ENCODE peak calls at places on chromosomes 1 and 21, in four cellular contexts. H, F, Q and Y are unnamed samples. For H3K27me3, the result is how much of the 10 kb centered on the place peaks cover.

GRCh38 chr1:54324031-54324654 is 82.1 kb downstream of the SSBP3 start:
- DNase-seq in H (peak), F (no peak), Q (no peak), Y (peak)

GRCh38 chr1:247054992-247055415 is 23.6 kb downstream of the ZNF670 start:
- DNase-seq in H (peak), F (no peak), Q (no peak), Y (peak)

GRCh38 chr1:49651136-49651535 is 372.6 kb downstream of the AGBL4 start:
- DNase-seq in H (no peak), F (no peak), Q (no peak), Y (no peak)

GRCh38 chr1:212700892-212701819 is 1.5 kb upstream of the BATF3 start:
- DNase-seq in H (peak), F (peak), Q (peak), Y (no peak)

GRCh38 chr21:30248844-30249243 is 32.9 kb upstream of the CLDN8 start:
- DNase-seq in H (no peak), F (no peak), Q (no peak), Y (no peak)

GRCh38 chr1:245332513-245332912 is 177.7 kb downstream of the KIF26B start:
- DNase-seq in H (no peak), F (no peak), Q (no peak), Y (no peak)

GRCh38 chr1:75615664-75616435 is 4.9 kb upstream of the SLC44A5 start:
- DNase-seq in H (no peak), F (no peak), Q (no peak), Y (no peak)

GRCh38 chr1:229155472-229155871 is 115.4 kb upstream of the RAB4A start:
- DNase-seq in H (peak), F (no peak), Q (no peak), Y (no peak)

GRCh38 chr21:45918011-45918410 is 63.6 kb upstream of the COL6A1 start:
- DNase-seq in H (no peak), F (no peak), Q (no peak), Y (no peak)

GRCh38 chr1:76074321-76075187 is at the start of gene ST6GALNAC3:
- DNase-seq in H (peak), F (peak), Q (peak), Y (peak)

GRCh38 chr1:162412002-162412401 is at the start of gene SH2D1B:
- DNase-seq in H (no peak), F (no peak), Q (no peak), Y (no peak)

GRCh38 chr1:22875240-22875639 is 97.4 kb downstream of the LACTBL1 start:
- DNase-seq in H (no peak), F (no peak), Q (no peak), Y (no peak)

GRCh38 chr1:157359309-157360020 is 192.8 kb downstream of the FCRL5 start:
- DNase-seq in H (no peak), F (no peak), Q (no peak), Y (peak)

GRCh38 chr1:37177230-37177864 is 143.0 kb upstream of the GRIK3 start:
- DNase-seq in H (no peak), F (no peak), Q (no peak), Y (no peak)

GRCh38 chr1:28172690-28173150 is 3.8 kb downstream of the PTAFR start:
- DNase-seq in H (no peak), F (no peak), Q (no peak), Y (no peak)

GRCh38 chr1:240399381-240399780 is 212.6 kb downstream of the GREM2 start:
- DNase-seq in H (peak), F (peak), Q (no peak), Y (no peak)

GRCh38 chr1:192993426-192994085 is 65.6 kb downstream of the UCHL5 start:
- DNase-seq in H (no peak), F (no peak), Q (no peak), Y (peak)

GRCh38 chr1:13763991-13764390 is 64.0 kb downstream of the PRDM2 start:
- DNase-seq in H (no peak), F (no peak), Q (no peak), Y (no peak)

GRCh38 chr1:227125929-227126545 is 185.9 kb downstream of the COQ8A start:
- DNase-seq in H (no peak), F (no peak), Q (no peak), Y (no peak)

GRCh38 chr1:25520446-25521061 is 22.9 kb upstream of the LDLRAP1 start:
- DNase-seq in H (peak), F (peak), Q (no peak), Y (no peak)

GRCh38 chr1:155241069-155241679 is 14.1 kb downstream of the ENTREP3 start:
- DNase-seq in H (peak), F (peak), Q (no peak), Y (peak)

GRCh38 chr1:22141948-22142314 is 966 bp downstream of the WNT4 start:
- DNase-seq in H (no peak), F (no peak), Q (no peak), Y (no peak)

GRCh38 chr1:4176841-4177240 is 276.8 kb upstream of the C1orf174 start:
- DNase-seq in H (no peak), F (no peak), Q (no peak), Y (no peak)

GRCh38 chr1:12518956-12519707 is 98.9 kb downstream of the DHRS3 start:
- DNase-seq in H (peak), F (no peak), Q (peak), Y (no peak)

GRCh38 chr1:32393832-32394140 is 455 bp downstream of the BSDC1 start:
- DNase-seq in H (no peak), F (no peak), Q (peak), Y (no peak)

GRCh38 chr1:205465392-205465791 is 9.5 kb upstream of the BLACAT1 start:
- DNase-seq in H (no peak), F (no peak), Q (no peak), Y (no peak)

GRCh38 chr1:247360991-247361721 is 29.5 kb upstream of the ZNF496 start:
- DNase-seq in H (peak), F (no peak), Q (no peak), Y (no peak)

GRCh38 chr1:186819140-186819539 is 9.6 kb upstream of the PLA2G4A start:
- DNase-seq in H (no peak), F (peak), Q (no peak), Y (no peak)

GRCh38 chr1:89643577-89643976 is 10.7 kb downstream of the LRRC8C start:
- DNase-seq in H (no peak), F (no peak), Q (no peak), Y (no peak)

GRCh38 chr1:211603191-211603701 is 24.3 kb upstream of the SLC30A1 start:
- DNase-seq in H (no peak), F (no peak), Q (no peak), Y (peak)
- H3K27ac ChIP-seq in H (no peak), F (no peak), Q (no peak), Y (peak)

GRCh38 chr1:116821763-116822162 is 67.5 kb downstream of the CD2 start:
- DNase-seq in H (no peak), F (no peak), Q (no peak), Y (no peak)

GRCh38 chr1:116817582-116818064 is 63.4 kb downstream of the CD2 start:
- DNase-seq in H (no peak), F (no peak), Q (no peak), Y (peak)

GRCh38 chr1:116824631-116825399 is 70.6 kb downstream of the CD2 start:
- DNase-seq in H (no peak), F (no peak), Q (no peak), Y (no peak)

GRCh38 chr1:116819081-116819480 is 64.9 kb downstream of the CD2 start:
- DNase-seq in H (no peak), F (no peak), Q (no peak), Y (no peak)

GRCh38 chr1:116820362-116820761 is 66.1 kb downstream of the CD2 start:
- DNase-seq in H (peak), F (peak), Q (no peak), Y (peak)
- H3K27me3 ChIP-seq in H (under half), F (under half), Q (under half), Y (under half)

DNA sequence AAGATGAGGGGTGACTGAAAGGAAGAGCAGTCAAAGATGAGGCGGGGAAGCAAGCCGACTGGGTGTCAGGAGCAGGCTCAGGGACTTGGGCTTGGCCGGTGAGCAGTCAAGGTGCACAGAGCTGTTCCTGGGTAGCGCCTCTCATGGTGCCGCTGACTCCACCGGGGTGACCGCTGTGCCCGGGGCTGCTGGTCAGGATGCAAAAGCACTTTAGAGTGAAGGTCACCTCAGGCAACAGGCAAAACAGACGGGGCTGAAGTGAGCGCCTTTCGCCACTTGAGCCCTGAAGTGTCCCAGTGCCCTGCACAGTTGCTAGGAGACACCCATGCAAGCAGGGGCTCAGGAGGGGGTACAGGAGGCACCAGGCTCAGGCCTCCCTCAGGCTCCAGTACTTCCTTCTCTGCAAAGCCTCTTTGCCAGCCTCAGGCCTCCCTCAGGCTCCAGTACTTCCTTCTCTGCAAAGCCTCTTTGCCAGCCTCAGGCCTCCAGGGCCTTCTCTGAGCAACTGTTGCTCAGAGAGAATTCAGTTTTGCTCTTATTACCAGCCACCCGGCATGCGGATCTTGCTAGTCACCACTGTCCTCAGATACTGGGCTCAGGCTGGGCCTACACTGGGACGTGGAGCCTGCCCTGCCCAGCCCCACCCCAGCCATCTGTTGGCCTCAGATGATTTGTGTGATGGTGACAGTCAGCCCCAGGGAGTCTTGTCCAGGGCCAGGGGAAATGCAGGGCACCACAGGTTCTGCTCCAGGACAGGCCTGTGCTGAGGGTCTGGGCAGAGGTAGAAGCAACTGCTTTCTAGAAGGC is 99.7 kb upstream of the IRF2BP2 start:
- DNase-seq in H (no peak), F (no peak), Q (no peak), Y (no peak)
- H3K27ac ChIP-seq in H (no peak), F (no peak), Q (no peak), Y (no peak)

GRCh38 chr1:177145102-177145779 is 19.3 kb downstream of the ASTN1 start:
- DNase-seq in H (no peak), F (no peak), Q (no peak), Y (no peak)
- H3K27me3 ChIP-seq in H (under half), F (under half), Q (under half), Y (under half)

GRCh38 chr1:220786337-220787068 is at the start of gene MTARC1:
- DNase-seq in H (no peak), F (no peak), Q (peak), Y (no peak)
- H3K27ac ChIP-seq in H (peak), F (no peak), Q (peak), Y (no peak)

DNA sequence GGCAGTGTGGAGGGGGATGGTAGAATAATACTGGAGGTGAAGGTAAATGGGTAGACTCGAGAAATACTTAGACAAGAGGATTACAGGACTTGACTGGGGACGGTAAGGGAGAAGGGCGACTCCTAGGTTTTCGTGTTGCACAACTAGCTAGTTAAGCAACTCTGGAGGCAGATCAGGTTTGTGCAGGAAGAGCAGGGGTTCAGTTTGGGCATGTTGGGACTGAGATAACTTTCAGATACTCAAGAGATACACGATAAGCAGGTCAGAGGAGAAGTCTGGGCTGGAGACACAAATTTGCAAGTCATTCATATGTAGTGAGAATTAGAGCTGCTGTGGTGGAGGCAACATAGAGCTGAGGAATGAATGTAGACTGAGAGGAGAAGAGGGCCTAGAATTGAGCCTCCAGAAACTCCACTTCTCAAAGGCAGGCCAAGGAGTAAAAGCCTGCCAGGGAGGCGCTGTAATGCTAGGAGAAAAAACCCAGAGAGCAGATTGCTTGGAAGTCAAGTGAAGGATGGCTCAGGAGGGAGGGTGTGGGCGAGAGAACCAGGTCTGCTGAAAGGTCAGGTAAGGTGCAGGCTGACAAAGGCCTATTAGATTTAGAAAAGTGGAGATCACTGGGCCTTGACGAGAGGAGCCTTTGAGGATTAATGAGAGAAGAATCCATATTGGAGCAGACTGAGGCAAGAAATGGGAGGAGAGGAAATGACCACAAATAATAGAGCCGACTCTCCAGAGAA is 20.8 kb downstream of the MAB21L3 start:
- DNase-seq in H (no peak), F (no peak), Q (no peak), Y (peak)
- H3K27me3 ChIP-seq in H (under half), F (under half), Q (under half), Y (under half)

GRCh38 chr1:19342077-19342775 is 30.1 kb downstream of the SLC66A1 start:
- DNase-seq in H (no peak), F (no peak), Q (peak), Y (no peak)
- H3K27ac ChIP-seq in H (peak), F (no peak), Q (no peak), Y (no peak)